ENCODE peak calls at places on chromosomes 12 and 14, in four cellular contexts. F is naive thymus-derived CD4-positive, alpha-beta T cell; S is effector CD4-positive, alpha-beta T cell; K is NCI-H1694. A is an unnamed sample.

GRCh38 chr12:66312189-66312588 is 9.9 kb downstream of the HELB start:
- DNase-seq in K (no peak), S (no peak), F (no peak), A (no peak)

GRCh38 chr14:63273717-63274673 is 44.7 kb downstream of the GPHB5 start:
- DNase-seq in S (no peak), K (no peak), F (no peak), A (peak)

GRCh38 chr14:46574236-46574970 is 77.2 kb downstream of the RPL10L start:
- DNase-seq in S (no peak), K (no peak), F (no peak), A (no peak)

GRCh38 chr14:57960946-57961792 is 95.3 kb upstream of the SLC35F4 start:
- DNase-seq in F (no peak), S (no peak), K (no peak), A (peak)

GRCh38 chr14:51342226-51342625 is 102.2 kb downstream of the TMX1 start:
- DNase-seq in S (no peak), K (no peak), F (no peak), A (no peak)

GRCh38 chr12:103175625-103176024 is 218.2 kb downstream of the ASCL1 start:
- DNase-seq in K (no peak), S (no peak), F (no peak), A (no peak)

GRCh38 chr14:41749425-41749824 is 142.7 kb downstream of the LRFN5 start:
- DNase-seq in S (no peak), K (no peak), F (peak), A (no peak)

GRCh38 chr12:28140404-28140803 is 49.9 kb upstream of the CCDC91 start:
- DNase-seq in F (no peak), S (no peak), K (no peak), A (no peak)

GRCh38 chr14:70317969-70318634 is 41.4 kb downstream of the COX16 start:
- DNase-seq in S (no peak), K (peak), F (no peak), A (peak)

GRCh38 chr12:24778486-24779304 is 170.2 kb downstream of the BCAT1 start:
- DNase-seq in K (peak), F (no peak), S (no peak), A (no peak)

GRCh38 chr12:54304187-54304810 is 3.5 kb upstream of the NFE2 start:
- DNase-seq in S (no peak), F (no peak), K (no peak), A (no peak)

GRCh38 chr12:1829306-1829900 is 9.0 kb downstream of the LRTM2 start:
- DNase-seq in S (no peak), K (no peak), F (no peak), A (no peak)